ENCODE peak calls at places on chromosomes 16 and 17, in five cellular contexts. C, B, E, U and S are unnamed samples. For H3K4me1, the result is how much of the 10 kb centered on the place peaks cover.

GRCh38 chr17:27956601-27957445 is 63.7 kb upstream of the LYRM9 start:
- DNase-seq in B (no peak), C (no peak), E (no peak), U (peak), S (no peak)

GRCh38 chr17:14201595-14201994 is 35.1 kb downstream of the CDRT15 start:
- DNase-seq in E (no peak), C (no peak), U (no peak), B (no peak), S (no peak)

GRCh38 chr17:42107597-42108576 is 4.6 kb downstream of the DHX58 start:
- DNase-seq in C (peak), E (no peak), B (no peak), U (peak), S (peak)

GRCh38 chr16:46627746-46628145 is 6.6 kb upstream of the SHCBP1 start:
- DNase-seq in C (no peak), U (no peak), B (no peak), E (no peak), S (no peak)

GRCh38 chr16:27123795-27124194 is 57.1 kb downstream of the C16orf82 start:
- DNase-seq in U (peak), C (no peak), B (no peak), E (no peak), S (no peak)

GRCh38 chr16:54284319-54284930 is 2.2 kb downstream of the IRX3 start:
- DNase-seq in B (no peak), C (no peak), E (no peak), U (no peak), S (peak)

GRCh38 chr17:77479817-77480508 is 339.2 kb downstream of the SEC14L1 start:
- DNase-seq in E (no peak), B (no peak), C (no peak), U (no peak), S (no peak)

GRCh38 chr16:71358464-71359031 is at the start of gene CALB2:
- DNase-seq in U (peak), B (no peak), E (peak), C (peak), S (peak)

GRCh38 chr16:60206511-60206910 is 1472.4 kb upstream of the GOT2 start:
- DNase-seq in B (no peak), E (no peak), U (no peak), C (no peak), S (no peak)

DNA sequence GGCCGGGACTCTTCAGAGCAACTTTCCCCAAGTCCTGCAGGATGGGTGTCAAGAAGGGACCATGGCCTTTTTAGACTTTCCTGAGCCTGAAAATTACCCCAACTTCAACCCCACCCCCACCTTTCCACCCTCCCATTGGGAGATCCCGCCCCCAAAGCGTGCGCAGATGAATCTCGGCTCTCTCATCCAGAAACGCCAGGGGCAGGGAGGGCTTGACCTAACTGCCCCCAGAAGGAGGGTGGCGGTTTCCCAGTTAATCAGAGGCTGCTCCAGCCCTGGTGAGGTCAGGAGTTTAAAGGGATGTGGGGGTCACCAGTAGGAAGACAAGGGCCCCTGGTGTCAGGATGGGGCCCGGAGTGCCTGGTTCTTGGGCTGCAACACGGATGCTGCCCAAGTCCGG is 480 bp downstream of the KIF19 start:
- DNase-seq in B (no peak), U (peak), E (no peak), C (no peak), S (no peak)
- H3K4me1 ChIP-seq in B (under half), U (under half), E (under half), C (under half), S (under half)

DNA sequence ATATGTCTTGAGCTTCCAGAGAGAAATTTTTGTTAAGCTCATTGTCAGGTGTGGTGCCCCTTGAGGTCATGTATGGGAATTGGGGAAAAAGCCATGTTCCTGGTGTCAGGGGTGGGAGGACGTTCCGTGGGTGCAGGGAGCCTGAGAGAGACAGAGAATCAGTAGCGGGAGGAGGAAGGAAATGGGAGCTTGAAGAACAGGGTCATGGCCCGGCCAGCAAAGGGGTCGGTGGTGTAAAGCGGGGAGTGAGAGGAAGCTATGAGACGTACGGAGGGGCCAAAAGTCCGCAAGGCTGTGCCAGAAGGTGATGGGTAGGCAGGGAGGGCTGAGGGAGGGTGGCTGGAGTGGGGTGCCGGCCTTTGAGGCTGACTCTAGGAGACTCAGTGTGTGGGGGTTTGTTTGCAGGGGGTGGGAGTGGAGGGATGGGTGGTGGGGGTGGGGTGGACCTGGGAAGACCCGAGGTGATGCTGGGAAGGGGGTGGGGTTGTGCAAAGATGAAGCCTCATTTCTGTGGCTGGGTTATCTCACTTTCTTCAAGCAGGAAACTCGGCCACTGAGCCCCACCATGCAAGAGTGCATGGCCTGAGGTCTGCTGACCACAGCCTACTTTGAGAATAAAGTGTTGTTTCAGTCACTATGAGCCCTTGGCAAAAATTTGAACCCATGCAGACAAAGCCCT is 63.6 kb downstream of the PLCG2 start:
- DNase-seq in B (no peak), E (no peak), U (no peak), C (no peak), S (no peak)
- TF ChIP-seq HDAC2 in B (no peak), E (no peak), U (no peak), C (no peak), S (no peak)

GRCh38 chr17:68439656-68440290 is 17.5 kb downstream of the WIPI1 start:
- DNase-seq in C (no peak), B (no peak), U (no peak), E (no peak), S (no peak)
- H3K4me1 ChIP-seq in C (under half), B (under half), U (under half), E (under half), S (under half)

GRCh38 chr16:73053038-73053378 is 5.1 kb upstream of the ZFHX3 start:
- DNase-seq in E (no peak), C (no peak), B (no peak), U (no peak), S (no peak)

GRCh38 chr16:73054732-73055481 is 7.0 kb upstream of the ZFHX3 start:
- DNase-seq in E (peak), B (no peak), U (no peak), C (no peak), S (no peak)

GRCh38 chr16:73052441-73053030 is 4.6 kb upstream of the ZFHX3 start:
- DNase-seq in U (no peak), C (no peak), B (no peak), E (no peak), S (no peak)

GRCh38 chr16:73053379-73054130 is 5.6 kb upstream of the ZFHX3 start:
- DNase-seq in B (no peak), E (peak), U (no peak), C (peak), S (no peak)

DNA sequence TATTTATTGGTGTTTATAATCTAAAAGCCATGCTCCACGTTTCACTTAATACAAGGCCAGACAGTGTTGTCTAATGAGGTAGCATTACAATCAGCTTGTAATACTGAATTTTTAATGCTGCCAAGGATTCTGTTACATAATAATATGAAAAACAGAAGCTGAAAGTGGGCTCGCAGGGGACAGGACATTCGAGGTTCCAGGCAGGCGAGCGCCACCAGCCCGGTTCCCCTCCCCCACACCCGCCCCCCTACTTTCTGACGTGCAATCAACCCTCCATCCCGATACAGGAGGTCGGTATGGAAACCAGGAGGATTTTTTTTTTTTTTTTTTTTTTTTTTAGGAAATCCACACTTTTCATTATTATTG is 6.2 kb upstream of the ZFHX3 start:
- DNase-seq in E (no peak), C (no peak), U (no peak), B (no peak), S (no peak)
- TF ChIP-seq HDAC2 in E (no peak), C (no peak), U (no peak), B (no peak), S (no peak)